ENCODE peak calls at places on chromosomes 7 and 10, in six cellular contexts. One of them, this sample, is unnamed.

GRCh38 chr7:142711722-142712616 is 37.3 kb upstream of the PRSS1 start:
- DNase-seq in A549: peak
- DNase-seq in K562: peak
- DNase-seq in GM12878: no peak
- DNase-seq in HepG2: no peak
- DNase-seq in endothelial cell of umbilical vein: peak
- DNase-seq in this sample: peak

GRCh38 chr7:47622946-47623640 is 41.2 kb upstream of the TNS3 start:
- DNase-seq in endothelial cell of umbilical vein: no peak
- DNase-seq in A549: peak
- DNase-seq in K562: no peak
- DNase-seq in GM12878: no peak
- DNase-seq in HepG2: peak
- DNase-seq in this sample: no peak

GRCh38 chr10:97025613-97026242 is 160.0 kb downstream of the SLIT1 start:
- DNase-seq in HepG2: peak
- DNase-seq in A549: peak
- DNase-seq in K562: peak
- DNase-seq in GM12878: peak
- DNase-seq in endothelial cell of umbilical vein: peak
- DNase-seq in this sample: peak

GRCh38 chr7:121953164-121953563 is 80.2 kb downstream of the PTPRZ1 start:
- DNase-seq in GM12878: no peak
- DNase-seq in A549: no peak
- DNase-seq in endothelial cell of umbilical vein: no peak
- DNase-seq in K562: no peak
- DNase-seq in HepG2: no peak
- DNase-seq in this sample: no peak

GRCh38 chr7:71982847-71983246 is 429.3 kb downstream of the CALN1 start:
- DNase-seq in K562: no peak
- DNase-seq in A549: no peak
- DNase-seq in endothelial cell of umbilical vein: no peak
- DNase-seq in HepG2: no peak
- DNase-seq in GM12878: no peak
- DNase-seq in this sample: no peak

GRCh38 chr7:132755538-132756481 is 179.5 kb upstream of the PLXNA4 start:
- DNase-seq in K562: no peak
- DNase-seq in endothelial cell of umbilical vein: peak
- DNase-seq in A549: no peak
- DNase-seq in HepG2: no peak
- DNase-seq in GM12878: no peak
- DNase-seq in this sample: no peak

GRCh38 chr7:5218564-5219360 is 28.7 kb downstream of the WIPI2 start:
- DNase-seq in K562: no peak
- DNase-seq in GM12878: peak
- DNase-seq in endothelial cell of umbilical vein: peak
- DNase-seq in HepG2: no peak
- DNase-seq in A549: no peak
- DNase-seq in this sample: peak

GRCh38 chr7:140501941-140502340 is 22.6 kb upstream of the MKRN1 start:
- DNase-seq in HepG2: no peak
- DNase-seq in endothelial cell of umbilical vein: no peak
- DNase-seq in A549: no peak
- DNase-seq in GM12878: no peak
- DNase-seq in K562: no peak
- DNase-seq in this sample: no peak

GRCh38 chr10:44339218-44339617 is 45.7 kb downstream of the CXCL12 start:
- DNase-seq in GM12878: no peak
- DNase-seq in K562: no peak
- DNase-seq in endothelial cell of umbilical vein: no peak
- DNase-seq in A549: no peak
- DNase-seq in HepG2: no peak
- DNase-seq in this sample: peak

DNA sequence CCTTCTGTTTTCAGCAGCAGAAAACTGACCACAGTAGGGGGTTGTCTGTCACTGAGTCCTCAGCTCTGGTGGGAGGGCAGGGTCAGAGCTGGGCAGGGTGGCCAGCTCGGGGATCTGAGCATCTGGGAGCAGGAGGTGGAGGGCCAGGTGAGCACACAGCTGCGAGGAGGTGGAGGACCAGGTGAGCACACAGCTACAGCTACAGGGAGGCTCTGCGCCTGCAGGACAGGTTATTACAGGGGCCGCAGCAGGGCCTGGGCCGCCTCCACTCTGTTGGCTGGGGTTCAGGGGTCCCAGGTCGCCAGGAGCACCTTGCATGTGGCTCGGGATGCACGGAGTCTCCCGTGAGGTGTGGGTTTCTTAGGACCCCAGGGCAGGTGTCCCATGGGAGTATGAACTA is 52.4 kb upstream of the PRKAR1B start:
- DNase-seq in endothelial cell of umbilical vein: no peak
- DNase-seq in K562: no peak
- DNase-seq in A549: no peak
- DNase-seq in GM12878: no peak
- DNase-seq in HepG2: no peak
- DNase-seq in this sample: no peak
- TF ChIP-seq CTCF in endothelial cell of umbilical vein: no peak
- TF ChIP-seq CTCF in K562: no peak
- TF ChIP-seq CTCF in A549: no peak
- TF ChIP-seq CTCF in GM12878: no peak
- TF ChIP-seq CTCF in HepG2: no peak
- TF ChIP-seq CTCF in this sample: no peak

GRCh38 chr7:101543846-101544245 is 85.2 kb downstream of the MYL10 start:
- DNase-seq in HepG2: no peak
- DNase-seq in K562: no peak
- DNase-seq in GM12878: no peak
- DNase-seq in endothelial cell of umbilical vein: no peak
- DNase-seq in A549: no peak
- DNase-seq in this sample: no peak
- TF ChIP-seq MYC in HepG2: no peak
- TF ChIP-seq MYC in K562: no peak
- TF ChIP-seq MYC in GM12878: no peak
- TF ChIP-seq MYC in endothelial cell of umbilical vein: no peak
- TF ChIP-seq MYC in A549: no peak
- TF ChIP-seq MYC in this sample: no peak

DNA sequence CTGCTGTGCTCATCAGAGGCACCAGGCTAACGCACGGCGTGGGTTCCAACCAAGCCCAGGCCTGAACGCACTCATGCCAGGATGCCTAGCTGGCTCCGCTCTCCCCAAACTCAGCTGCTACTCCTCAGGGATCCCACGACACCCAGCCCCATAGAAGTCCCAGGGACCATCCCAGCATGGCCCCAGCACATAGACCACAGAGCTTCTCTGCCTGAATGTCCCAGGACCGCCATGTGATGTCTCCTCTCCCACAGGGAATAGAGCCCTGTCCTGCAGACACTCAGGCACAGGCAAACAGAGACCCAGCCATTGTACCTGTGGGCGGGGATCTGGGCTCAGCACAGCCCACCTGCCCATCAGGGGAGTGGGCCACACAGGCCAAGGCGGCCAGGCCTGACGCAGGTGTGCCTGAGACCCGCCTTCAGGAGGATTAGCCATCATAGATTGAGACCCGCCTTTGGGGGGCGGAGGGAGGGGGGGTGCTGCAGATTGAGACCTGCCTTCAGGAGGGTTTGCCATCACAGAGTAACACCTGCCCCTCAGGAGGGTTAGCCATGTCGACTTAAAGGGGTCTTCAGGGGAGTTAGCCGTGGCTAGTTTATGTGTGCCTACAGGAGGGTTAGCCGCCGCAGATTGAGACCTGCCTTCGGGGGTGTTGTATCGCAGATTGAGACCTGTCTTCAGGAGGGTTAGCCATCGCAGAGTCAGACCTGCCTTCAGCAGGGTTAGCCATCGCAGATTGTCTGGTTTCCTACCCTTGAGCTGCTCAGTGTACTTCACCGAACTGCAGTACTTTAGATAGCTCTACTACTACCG is 29.0 kb downstream of the RASGEF1A start:
- DNase-seq in K562: no peak
- DNase-seq in HepG2: no peak
- DNase-seq in endothelial cell of umbilical vein: no peak
- DNase-seq in A549: no peak
- DNase-seq in GM12878: no peak
- DNase-seq in this sample: no peak
- TF ChIP-seq MAX in K562: no peak
- TF ChIP-seq MAX in HepG2: no peak
- TF ChIP-seq MAX in endothelial cell of umbilical vein: no peak
- TF ChIP-seq MAX in A549: no peak
- TF ChIP-seq MAX in GM12878: no peak
- TF ChIP-seq MAX in this sample: no peak

GRCh38 chr7:36300696-36301350 is 88.8 kb upstream of the ANLN start:
- DNase-seq in A549: no peak
- DNase-seq in HepG2: no peak
- DNase-seq in K562: no peak
- DNase-seq in GM12878: no peak
- DNase-seq in endothelial cell of umbilical vein: no peak
- DNase-seq in this sample: no peak
- TF ChIP-seq CTCF in A549: no peak
- TF ChIP-seq CTCF in HepG2: no peak
- TF ChIP-seq CTCF in K562: no peak
- TF ChIP-seq CTCF in GM12878: no peak
- TF ChIP-seq CTCF in endothelial cell of umbilical vein: no peak
- TF ChIP-seq CTCF in this sample: no peak

GRCh38 chr7:99324966-99325596 is 617 bp upstream of the ARPC1A start:
- DNase-seq in A549: no peak
- DNase-seq in endothelial cell of umbilical vein: no peak
- DNase-seq in K562: no peak
- DNase-seq in GM12878: no peak
- DNase-seq in HepG2: no peak
- DNase-seq in this sample: no peak
- TF ChIP-seq MYC in A549: no peak
- TF ChIP-seq MYC in endothelial cell of umbilical vein: no peak
- TF ChIP-seq MYC in K562: no peak
- TF ChIP-seq MYC in GM12878: no peak
- TF ChIP-seq MYC in HepG2: no peak
- TF ChIP-seq MYC in this sample: no peak

GRCh38 chr10:4390219-4390618 is 435.8 kb upstream of the AKR1E2 start:
- DNase-seq in A549: no peak
- DNase-seq in GM12878: no peak
- DNase-seq in endothelial cell of umbilical vein: no peak
- DNase-seq in K562: no peak
- DNase-seq in HepG2: no peak
- DNase-seq in this sample: peak
- TF ChIP-seq MAX in A549: no peak
- TF ChIP-seq MAX in GM12878: no peak
- TF ChIP-seq MAX in endothelial cell of umbilical vein: no peak
- TF ChIP-seq MAX in K562: no peak
- TF ChIP-seq MAX in HepG2: no peak
- TF ChIP-seq MAX in this sample: no peak

GRCh38 chr7:25391295-25391861 is 163.1 kb upstream of the NPVF start:
- DNase-seq in A549: peak
- DNase-seq in HepG2: peak
- DNase-seq in endothelial cell of umbilical vein: peak
- DNase-seq in GM12878: no peak
- DNase-seq in K562: peak
- DNase-seq in this sample: peak
- TF ChIP-seq CTCF in A549: peak
- TF ChIP-seq CTCF in HepG2: peak
- TF ChIP-seq CTCF in endothelial cell of umbilical vein: peak
- TF ChIP-seq CTCF in GM12878: peak
- TF ChIP-seq CTCF in K562: no peak
- TF ChIP-seq CTCF in this sample: peak

GRCh38 chr10:35375091-35375765 is 38.9 kb downstream of the CCNY start:
- DNase-seq in GM12878: no peak
- DNase-seq in HepG2: no peak
- DNase-seq in K562: no peak
- DNase-seq in A549: no peak
- DNase-seq in endothelial cell of umbilical vein: no peak
- DNase-seq in this sample: no peak

GRCh38 chr10:35382096-35382495 is 45.8 kb downstream of the CCNY start:
- DNase-seq in GM12878: no peak
- DNase-seq in A549: no peak
- DNase-seq in endothelial cell of umbilical vein: no peak
- DNase-seq in HepG2: no peak
- DNase-seq in K562: no peak
- DNase-seq in this sample: no peak

GRCh38 chr10:35377050-35377723 is 40.9 kb downstream of the CCNY start:
- DNase-seq in endothelial cell of umbilical vein: no peak
- DNase-seq in A549: no peak
- DNase-seq in GM12878: no peak
- DNase-seq in HepG2: no peak
- DNase-seq in K562: no peak
- DNase-seq in this sample: no peak

GRCh38 chr10:35378547-35379210 is 42.4 kb downstream of the CCNY start:
- DNase-seq in HepG2: no peak
- DNase-seq in K562: peak
- DNase-seq in A549: no peak
- DNase-seq in endothelial cell of umbilical vein: peak
- DNase-seq in GM12878: no peak
- DNase-seq in this sample: peak

DNA sequence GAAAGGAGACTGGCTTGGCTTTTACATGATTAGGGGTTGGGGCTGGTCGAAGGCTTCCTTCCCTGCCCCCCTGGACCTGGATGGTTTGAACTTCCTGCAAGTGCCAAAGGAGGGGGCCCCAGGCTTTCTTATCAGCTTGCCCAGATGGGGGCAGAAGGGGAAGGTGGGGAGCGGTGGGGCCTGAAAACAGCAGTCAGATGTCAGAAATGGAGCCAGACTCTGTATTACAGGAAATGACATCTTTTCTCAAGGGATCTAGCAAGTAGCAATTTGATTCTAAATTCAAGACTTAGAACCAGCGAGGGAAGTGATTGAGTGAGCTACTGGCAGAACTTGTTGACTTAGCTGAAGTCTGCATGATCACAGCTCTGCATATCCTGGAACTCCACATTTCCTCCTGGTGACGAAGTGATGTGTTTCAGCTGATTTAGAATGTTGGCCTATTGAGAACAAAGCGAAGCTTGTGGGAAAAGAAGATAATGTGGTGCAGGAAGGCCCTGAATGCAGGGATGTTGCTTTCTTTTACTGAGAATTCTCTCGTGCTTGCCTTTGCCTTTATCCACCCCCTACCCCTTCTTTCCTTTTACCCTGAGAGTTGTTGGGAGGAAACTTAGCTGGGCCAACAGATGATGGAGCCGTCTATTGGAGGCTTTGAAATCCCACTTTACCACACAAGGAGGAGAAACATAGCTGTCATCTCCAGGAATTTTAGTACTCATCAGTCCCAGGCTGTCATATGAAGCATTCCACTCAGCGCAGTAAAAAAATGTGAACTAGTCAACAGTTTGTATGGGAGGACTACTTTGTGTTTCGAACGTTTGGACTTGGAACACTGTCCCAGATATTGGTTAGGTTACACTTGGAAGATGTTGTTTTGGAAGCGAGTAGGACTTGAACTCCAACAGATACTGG is 43.2 kb downstream of the CCNY start:
- DNase-seq in A549: no peak
- DNase-seq in HepG2: no peak
- DNase-seq in GM12878: peak
- DNase-seq in endothelial cell of umbilical vein: peak
- DNase-seq in K562: peak
- DNase-seq in this sample: peak
- TF ChIP-seq MYC in A549: no peak
- TF ChIP-seq MYC in HepG2: no peak
- TF ChIP-seq MYC in GM12878: no peak
- TF ChIP-seq MYC in endothelial cell of umbilical vein: no peak
- TF ChIP-seq MYC in K562: no peak
- TF ChIP-seq MYC in this sample: peak

This sample was measured in NB4.